ENCODE peak calls at places on chromosome 4, in five cellular contexts. L is activated CD4-positive, CD25-positive, alpha-beta regulatory T cell; H is caudate nucleus; V is BJ; M is iris pigment epithelial cell. K is an unnamed sample.

GRCh38 chr4:120299631-120300030 is 233.0 kb upstream of the MAD2L1 start:
- DNase-seq in L (no peak), M (no peak), H (no peak), V (no peak), K (no peak)

GRCh38 chr4:76219299-76220055 is 5.9 kb upstream of the SCARB2 start:
- DNase-seq in V (no peak), M (peak; percentile 86), L (no peak), H (no peak), K (peak; percentile 83)

GRCh38 chr4:33722800-33723511 is 2521.4 kb downstream of the ARAP2 start:
- DNase-seq in V (no peak), H (no peak), L (no peak), M (peak; percentile 16), K (no peak)

GRCh38 chr4:112296949-112297483 is at the start of gene ALPK1:
- DNase-seq in H (no peak), L (no peak), V (peak; percentile 85), M (peak; percentile 95), K (peak; percentile 92)

GRCh38 chr4:42396361-42397255 is 680 bp upstream of the SHISA3 start:
- DNase-seq in L (no peak), V (no peak), M (no peak), H (no peak), K (peak; percentile 22)

GRCh38 chr4:177005801-177006230 is 213.1 kb upstream of the VEGFC start:
- DNase-seq in M (peak; percentile 69), H (no peak), V (peak; percentile 33), L (no peak), K (peak; percentile 22)

GRCh38 chr4:77332696-77333270 is 175.8 kb downstream of the CCNG2 start:
- DNase-seq in H (no peak), M (peak; percentile 3), V (no peak), L (no peak), K (no peak)

GRCh38 chr4:42151568-42152506 is 618 bp downstream of the BEND4 start:
- DNase-seq in H (no peak), L (no peak), V (no peak), M (no peak), K (no peak)

GRCh38 chr4:116055857-116056827 is 942.7 kb upstream of the NDST4 start:
- DNase-seq in L (no peak), M (peak; percentile 1), H (no peak), V (no peak), K (peak; percentile 6)

GRCh38 chr4:98626350-98626749 is 32.1 kb downstream of the TSPAN5 start:
- DNase-seq in L (no peak), H (no peak), M (peak; percentile 96), V (peak; percentile 60), K (peak; percentile 76)

GRCh38 chr4:48138511-48138910 is 4.5 kb upstream of the TXK start:
- DNase-seq in H (no peak), L (no peak), V (no peak), M (no peak), K (no peak)

GRCh38 chr4:100848865-100849264 is 331.0 kb upstream of the EMCN start:
- DNase-seq in V (no peak), H (no peak), M (no peak), L (no peak), K (no peak)

GRCh38 chr4:26001816-26002215 is 87.8 kb downstream of the SMIM20 start:
- DNase-seq in V (no peak), L (no peak), M (no peak), H (no peak), K (no peak)

GRCh38 chr4:6747690-6748068 is 31.7 kb downstream of the BLOC1S4 start:
- DNase-seq in H (no peak), M (no peak), L (no peak), V (no peak), K (no peak)

GRCh38 chr4:7917669-7918068 is 22.0 kb downstream of the AFAP1 start:
- DNase-seq in L (no peak), V (no peak), H (no peak), M (no peak), K (no peak)

GRCh38 chr4:73832651-73833237 is 3.7 kb upstream of the CXCL6 start:
- DNase-seq in L (no peak), V (no peak), M (peak; percentile 69), H (no peak), K (no peak)

GRCh38 chr4:144970597-144970996 is 127.4 kb downstream of the ANAPC10 start:
- DNase-seq in M (no peak), L (no peak), V (no peak), H (no peak), K (no peak)

GRCh38 chr4:94140998-94141397 is 66.7 kb upstream of the SMARCAD1 start:
- DNase-seq in L (no peak), M (no peak), H (no peak), V (no peak), K (no peak)

GRCh38 chr4:113921089-113921842 is 58.2 kb downstream of the ARSJ start:
- DNase-seq in V (no peak), H (no peak), L (no peak), M (peak; percentile 49), K (peak; percentile 67)

GRCh38 chr4:11441182-11441556 is 12.5 kb upstream of the HS3ST1 start:
- DNase-seq in L (no peak), H (no peak), V (no peak), M (no peak), K (no peak)

GRCh38 chr4:101205878-101206277 is 141.4 kb downstream of the PPP3CA start:
- DNase-seq in M (peak; percentile 83), L (peak; percentile 2), H (no peak), V (no peak), K (peak; percentile 49)

GRCh38 chr4:42654606-42655005 is 2.3 kb downstream of the ATP8A1 start:
- DNase-seq in H (no peak), V (peak; percentile 4), L (no peak), M (peak; percentile 68), K (peak; percentile 62)

GRCh38 chr4:6177587-6178197 is 22.7 kb downstream of the JAKMIP1 start:
- DNase-seq in L (no peak), H (no peak), M (no peak), V (no peak), K (no peak)

GRCh38 chr4:22473268-22473667 is 42.6 kb downstream of the ADGRA3 start:
- DNase-seq in L (no peak), M (peak; percentile 92), V (no peak), H (no peak), K (peak; percentile 47)

GRCh38 chr4:1622956-1623355 is 61.2 kb downstream of the FAM53A start:
- DNase-seq in H (no peak), V (no peak), M (no peak), L (no peak), K (no peak)

GRCh38 chr4:41141910-41142309 is 72.4 kb downstream of the APBB2 start:
- DNase-seq in V (peak; percentile 80), M (peak; percentile 89), H (no peak), L (no peak), K (peak; percentile 76)

GRCh38 chr4:116598155-116598979 is 487.0 kb downstream of the TRAM1L1 start:
- DNase-seq in H (no peak), L (no peak), V (no peak), M (no peak), K (no peak)

GRCh38 chr4:142098900-142099299 is 462.5 kb downstream of the IL15 start:
- DNase-seq in L (no peak), V (no peak), H (no peak), M (no peak), K (no peak)

GRCh38 chr4:93646225-93646930 is 182.2 kb upstream of the ATOH1 start:
- DNase-seq in H (no peak), M (peak; percentile 13), L (no peak), V (no peak), K (no peak)

GRCh38 chr4:154630307-154630706 is 17.9 kb upstream of the FGG start:
- DNase-seq in H (no peak), L (no peak), V (no peak), M (no peak), K (no peak)

GRCh38 chr4:125572601-125573000 is 257.8 kb downstream of the FAT4 start:
- DNase-seq in V (no peak), M (peak; percentile 51), L (no peak), H (no peak), K (no peak)